ENCODE peak calls at places on chromosomes 4 and X, in six cellular contexts. M is mesendoderm, K is neuronal stem cell, Z is H9, R is mesenchymal stem cell, E is H1. C is an unnamed sample.

GRCh38 chr4:107835409-107835808 is 10.7 kb downstream of the SGMS2 start:
- DNase-seq in M (no peak), K (no peak), Z (no peak), R (peak; percentile 79), E (no peak), C (peak; percentile 62)

GRCh38 chr4:2337131-2337723 is 75.3 kb upstream of the MXD4 start:
- DNase-seq in M (no peak), K (no peak), Z (no peak), R (no peak), E (no peak), C (no peak)

GRCh38 chr4:77797239-77797638 is 21.9 kb downstream of the CNOT6L start:
- DNase-seq in M (no peak), K (no peak), Z (no peak), R (no peak), E (no peak), C (no peak)

GRCh38 chrX:10484683-10485247 is 135.6 kb downstream of the MID1 start:
- DNase-seq in M (no peak), K (no peak), Z (no peak), R (no peak), E (no peak), C (peak; percentile 23)

GRCh38 chrX:154419688-154420401 is 8.5 kb downstream of the TAFAZZIN start:
- DNase-seq in M (no peak), K (no peak), Z (no peak), R (no peak), E (no peak), C (no peak)

GRCh38 chrX:49901068-49901467 is 21.3 kb upstream of the CLCN5 start:
- DNase-seq in M (no peak), K (no peak), Z (no peak), R (no peak), E (no peak), C (no peak)

GRCh38 chr4:89640620-89641366 is 196.2 kb downstream of the SNCA start:
- DNase-seq in M (peak; percentile 95), K (peak; percentile 79), Z (peak; percentile 95), R (peak; percentile 74), E (peak; percentile 91), C (peak; percentile 49)

GRCh38 chr4:112348488-112349158 is 51.5 kb downstream of the ALPK1 start:
- DNase-seq in M (peak; percentile 92), K (peak; percentile 51), Z (peak; percentile 85), R (peak; percentile 57), E (no peak), C (peak; percentile 84)

GRCh38 chr4:26181616-26182015 is 139.2 kb upstream of the RBPJ start:
- DNase-seq in M (no peak), K (no peak), Z (no peak), R (no peak), E (no peak), C (peak; percentile 77)

GRCh38 chr4:103915224-103915869 is 195.6 kb upstream of the TACR3 start:
- DNase-seq in M (peak; percentile 37), K (no peak), Z (no peak), R (peak; percentile 31), E (no peak), C (no peak)

GRCh38 chrX:21658152-21658737 is at the start of gene KLHL34:
- DNase-seq in M (no peak), K (no peak), Z (no peak), R (no peak), E (no peak), C (no peak)

GRCh38 chrX:66674506-66674905 is 35.6 kb upstream of the EDA2R start:
- DNase-seq in M (no peak), K (no peak), Z (no peak), R (no peak), E (no peak), C (no peak)

GRCh38 chr4:105197777-105198176 is 51.1 kb downstream of the TET2 start:
- DNase-seq in M (no peak), K (no peak), Z (no peak), R (no peak), E (no peak), C (peak; percentile 43)

GRCh38 chr4:90799895-90800294 is 672.7 kb downstream of the CCSER1 start:
- DNase-seq in M (no peak), K (no peak), Z (no peak), R (no peak), E (no peak), C (no peak)

GRCh38 chr4:129901205-129901604 is 805.3 kb downstream of the C4orf33 start:
- DNase-seq in M (no peak), K (no peak), Z (no peak), R (no peak), E (no peak), C (no peak)

GRCh38 chr4:173524218-173525117 is 5.6 kb downstream of the HAND2 start:
- DNase-seq in M (peak; percentile 36), K (no peak), Z (peak; percentile 31), R (peak; percentile 71), E (no peak), C (no peak)

GRCh38 chr4:173521474-173522159 is 8.4 kb downstream of the HAND2 start:
- DNase-seq in M (no peak), K (no peak), Z (no peak), R (peak; percentile 50), E (no peak), C (no peak)

GRCh38 chr4:173520921-173521473 is 9.0 kb downstream of the HAND2 start:
- DNase-seq in M (no peak), K (no peak), Z (no peak), R (peak; percentile 74), E (no peak), C (no peak)

GRCh38 chr4:173522874-173523395 is 7.1 kb downstream of the HAND2 start:
- DNase-seq in M (no peak), K (no peak), Z (no peak), R (peak; percentile 81), E (no peak), C (no peak)

DNA sequence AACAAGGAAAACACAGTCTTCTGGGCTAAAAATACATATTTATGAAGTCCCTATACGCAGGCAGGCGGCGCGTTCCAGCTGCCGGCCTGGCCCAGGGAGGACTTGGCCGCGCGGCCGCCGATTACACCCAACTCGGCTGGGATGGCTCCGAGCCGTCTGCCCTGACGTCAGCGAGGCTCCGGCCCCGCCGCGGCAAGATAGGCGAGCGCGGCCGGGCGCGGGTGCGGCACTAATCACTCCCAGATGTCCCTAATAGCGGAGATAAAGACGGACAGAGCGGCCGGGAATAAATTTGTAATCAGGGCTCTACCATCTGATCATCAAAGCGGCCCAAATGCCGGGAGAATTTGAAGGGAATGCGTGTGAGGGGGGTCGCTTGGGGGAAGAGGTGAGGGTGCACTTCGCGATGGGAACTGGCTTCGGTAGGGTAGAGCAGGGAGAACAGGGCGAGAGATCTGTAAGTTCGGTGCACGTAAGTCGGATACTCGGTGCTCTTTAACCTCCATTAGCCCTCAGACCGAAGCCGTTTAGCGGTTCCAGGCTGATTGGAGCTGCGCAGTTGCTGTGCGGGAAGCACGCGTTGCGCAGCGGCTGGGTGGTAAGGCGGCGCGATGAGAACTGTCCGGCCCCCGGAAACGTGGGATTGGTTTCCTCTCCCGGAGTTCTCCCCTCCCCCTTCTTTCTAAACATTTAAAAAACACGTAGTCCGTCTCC is 7.7 kb downstream of the HAND2 start:
- DNase-seq in M (peak; percentile 80), K (no peak), Z (peak; percentile 67), R (peak; percentile 95), E (no peak), C (peak; percentile 85)
- H3K79me1 ChIP-seq in M (no peaks in the 10 kb centered on the region), K (no peaks in the 10 kb centered on the region), Z (no peaks in the 10 kb centered on the region), R (no peaks in the 10 kb centered on the region), E (no peaks in the 10 kb centered on the region), C (no peaks in the 10 kb centered on the region)

DNA sequence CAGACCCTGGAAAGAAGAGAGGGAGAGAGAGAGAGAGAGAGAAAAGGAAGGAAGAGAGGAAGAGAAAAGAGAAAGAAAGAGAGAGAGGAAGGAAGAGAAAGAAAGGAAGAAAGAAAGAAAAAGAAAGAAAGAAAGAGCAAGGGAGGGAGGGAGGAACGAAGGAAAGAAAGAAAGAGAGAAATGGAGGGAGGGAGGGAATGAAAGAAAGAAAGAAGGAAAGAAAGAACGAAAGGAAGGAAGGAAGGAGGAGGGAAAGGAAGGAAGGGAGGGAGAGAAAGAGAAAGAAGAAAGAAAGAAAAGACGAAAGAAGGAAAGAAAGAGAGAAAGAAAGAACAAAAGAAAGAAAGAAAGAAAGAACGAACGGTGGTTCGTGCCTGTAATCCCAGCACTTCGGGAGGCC is 133.4 kb downstream of the HNRNPD start:
- DNase-seq in M (no peak), K (no peak), Z (no peak), R (no peak), E (no peak), C (no peak)
- H2BK15ac ChIP-seq in M (no peak overlapping the region), K (no peak overlapping the region), Z (no peak overlapping the region), R (no peak overlapping the region), E (no peak overlapping the region), C (no peak overlapping the region)

GRCh38 chr4:173526034-173526482 is 4.0 kb downstream of the HAND2 start:
- DNase-seq in M (peak; percentile 70), K (no peak), Z (no peak), R (peak; percentile 71), E (no peak), C (no peak)

GRCh38 chr4:173526724-173527102 is 3.3 kb downstream of the HAND2 start:
- DNase-seq in M (no peak), K (no peak), Z (no peak), R (no peak), E (no peak), C (no peak)

GRCh38 chr4:173528378-173529321 is 1.4 kb downstream of the HAND2 start:
- DNase-seq in M (peak; percentile 57), K (peak; percentile 45), Z (peak; percentile 65), R (peak; percentile 65), E (no peak), C (no peak)

GRCh38 chr4:173525118-173526033 is 4.7 kb downstream of the HAND2 start:
- DNase-seq in M (peak; percentile 55), K (no peak), Z (peak; percentile 50), R (peak; percentile 80), E (no peak), C (no peak)

DNA sequence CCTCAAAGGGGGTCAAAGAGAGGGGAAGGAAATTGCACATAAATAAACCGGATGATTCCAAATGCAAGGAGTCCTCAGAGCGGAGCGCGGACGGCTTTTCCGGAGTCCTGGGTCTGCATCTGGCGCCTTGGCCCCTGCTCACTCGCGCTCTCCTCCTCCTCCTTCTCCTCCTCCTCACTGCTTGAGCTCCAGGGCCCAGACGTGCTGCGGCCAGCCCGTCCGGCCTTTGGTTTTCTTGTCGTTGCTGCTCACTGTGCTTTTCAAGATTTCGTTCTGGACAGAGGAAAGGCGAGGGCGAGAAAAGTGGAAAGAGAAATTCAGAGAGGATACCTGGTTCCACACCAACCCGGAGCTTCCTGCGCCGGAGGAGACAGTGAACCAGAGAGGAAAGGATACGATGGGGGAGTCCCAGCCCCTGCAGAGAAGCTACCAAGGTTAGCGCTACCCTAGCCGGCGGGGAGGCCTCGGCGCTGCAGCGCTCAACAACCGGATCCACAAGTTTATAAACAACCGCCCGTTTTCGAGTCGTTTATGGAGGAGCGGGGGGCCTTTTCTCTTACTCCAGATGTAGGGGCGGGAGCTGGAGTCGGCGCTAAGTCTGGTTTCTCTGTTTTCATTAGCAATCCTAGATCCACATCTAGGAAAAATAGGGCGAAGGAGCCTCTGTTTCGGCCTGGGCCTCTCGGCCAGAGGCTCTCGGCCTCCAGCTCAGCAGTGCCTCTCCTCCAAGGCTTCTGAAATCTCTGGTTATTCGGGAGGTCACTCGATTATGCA is 2.7 kb downstream of the HAND2 start:
- DNase-seq in M (peak; percentile 81), K (no peak), Z (peak; percentile 77), R (peak; percentile 66), E (no peak), C (no peak)
- H3K79me1 ChIP-seq in M (no peaks in the 10 kb centered on the region), K (no peaks in the 10 kb centered on the region), Z (no peaks in the 10 kb centered on the region), R (no peaks in the 10 kb centered on the region), E (no peaks in the 10 kb centered on the region), C (no peaks in the 10 kb centered on the region)

DNA sequence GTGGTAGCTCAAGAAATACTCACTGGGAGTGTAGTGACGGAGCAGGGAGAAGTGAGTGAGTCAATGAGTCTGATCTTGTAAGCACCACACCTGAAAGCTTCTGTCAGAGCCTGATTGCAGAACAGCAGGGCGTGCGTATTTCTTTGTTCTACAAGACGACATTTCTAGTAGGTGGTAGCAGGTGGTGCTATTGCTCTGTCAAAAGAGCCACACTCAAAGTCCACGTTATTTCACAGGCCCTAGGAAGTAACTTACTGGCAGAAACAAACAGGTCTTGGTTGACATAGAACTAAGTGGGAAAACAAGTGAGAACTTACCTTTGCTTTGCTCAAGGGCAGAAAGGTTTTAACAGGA is 46.4 kb upstream of the SPRY1 start:
- DNase-seq in M (peak; percentile 93), K (no peak), Z (peak; percentile 78), R (no peak), E (peak; percentile 41), C (no peak)
- H2BK15ac ChIP-seq in M (no peak overlapping the region), K (no peak overlapping the region), Z (no peak overlapping the region), R (no peak overlapping the region), E (no peak overlapping the region), C (no peak overlapping the region)

C was measured in IMR-90.